ENCODE peak calls at places on chromosome 20, in eight cellular contexts. V is stomach, J is breast epithelium, P is suprapubic skin, E is GM12878, Z is K562, N is HCT116, C is transverse colon. Y is an unnamed sample.

GRCh38 chr20:3550857-3551256 is 80.0 kb downstream of the ATRN start:
- DNase-seq in V (no peak), J (no peak), P (no peak), E (no peak), Z (no peak), N (no peak), C (no peak), Y (no peak)

GRCh38 chr20:46789339-46789984 is 80.0 kb downstream of the SLC2A10 start:
- DNase-seq in V (no peak), J (no peak), P (no peak), E (no peak), Z (no peak), N (no peak), C (no peak), Y (no peak)

GRCh38 chr20:46683068-46683477 is 6.2 kb downstream of the TP53RK start:
- DNase-seq in V (no peak), J (no peak), P (no peak), E (no peak), Z (peak; percentile 25), N (no peak), C (no peak), Y (no peak)

GRCh38 chr20:381581-382290 is 1.2 kb downstream of the TRIB3 start:
- DNase-seq in V (peak; percentile 79), J (peak; percentile 66), P (peak; percentile 87), E (peak; percentile 48), Z (peak; percentile 79), N (peak; percentile 61), C (peak; percentile 87), Y (peak; percentile 83)

GRCh38 chr20:33034115-33034514 is 2.7 kb downstream of the BPIFB6 start:
- DNase-seq in V (no peak), J (no peak), P (no peak), E (no peak), Z (no peak), N (no peak), C (no peak), Y (no peak)

GRCh38 chr20:41142914-41143313 is 5.6 kb downstream of the PLCG1 start:
- DNase-seq in V (no peak), J (no peak), P (no peak), E (no peak), Z (no peak), N (no peak), C (peak; percentile 25), Y (no peak)

GRCh38 chr20:20480126-20480525 is 112.2 kb downstream of the INSM1 start:
- DNase-seq in V (no peak), J (no peak), P (no peak), E (no peak), Z (no peak), N (no peak), C (no peak), Y (no peak)

GRCh38 chr20:19817017-19817416 is 59.0 kb downstream of the RIN2 start:
- DNase-seq in V (no peak), J (no peak), P (no peak), E (no peak), Z (no peak), N (no peak), C (no peak), Y (no peak)

GRCh38 chr20:21505161-21505809 is 8.6 kb downstream of the NKX2-2 start:
- DNase-seq in V (peak; percentile 78), J (peak; percentile 28), P (no peak), E (no peak), Z (peak; percentile 70), N (peak; percentile 28), C (peak; percentile 69), Y (no peak)

GRCh38 chr20:21501184-21501583 is 12.7 kb downstream of the NKX2-2 start:
- DNase-seq in V (no peak), J (no peak), P (no peak), E (no peak), Z (no peak), N (no peak), C (no peak), Y (no peak)

GRCh38 chr20:21505810-21506530 is 7.9 kb downstream of the NKX2-2 start:
- DNase-seq in V (peak; percentile 53), J (no peak), P (no peak), E (no peak), Z (peak; percentile 75), N (peak; percentile 44), C (peak; percentile 45), Y (peak; percentile 81)

GRCh38 chr20:21503345-21503744 is 10.5 kb downstream of the NKX2-2 start:
- DNase-seq in V (no peak), J (no peak), P (no peak), E (peak; percentile 60), Z (no peak), N (no peak), C (no peak), Y (no peak)

GRCh38 chr20:21504323-21504722 is 9.5 kb downstream of the NKX2-2 start:
- DNase-seq in V (no peak), J (no peak), P (no peak), E (no peak), Z (no peak), N (no peak), C (no peak), Y (no peak)
- TF ChIP-seq POLR2AphosphoS5 in V (no peak), J (no peak), P (no peak), E (no peak), Z (no peak), N (no peak), C (no peak), Y (no peak)

DNA sequence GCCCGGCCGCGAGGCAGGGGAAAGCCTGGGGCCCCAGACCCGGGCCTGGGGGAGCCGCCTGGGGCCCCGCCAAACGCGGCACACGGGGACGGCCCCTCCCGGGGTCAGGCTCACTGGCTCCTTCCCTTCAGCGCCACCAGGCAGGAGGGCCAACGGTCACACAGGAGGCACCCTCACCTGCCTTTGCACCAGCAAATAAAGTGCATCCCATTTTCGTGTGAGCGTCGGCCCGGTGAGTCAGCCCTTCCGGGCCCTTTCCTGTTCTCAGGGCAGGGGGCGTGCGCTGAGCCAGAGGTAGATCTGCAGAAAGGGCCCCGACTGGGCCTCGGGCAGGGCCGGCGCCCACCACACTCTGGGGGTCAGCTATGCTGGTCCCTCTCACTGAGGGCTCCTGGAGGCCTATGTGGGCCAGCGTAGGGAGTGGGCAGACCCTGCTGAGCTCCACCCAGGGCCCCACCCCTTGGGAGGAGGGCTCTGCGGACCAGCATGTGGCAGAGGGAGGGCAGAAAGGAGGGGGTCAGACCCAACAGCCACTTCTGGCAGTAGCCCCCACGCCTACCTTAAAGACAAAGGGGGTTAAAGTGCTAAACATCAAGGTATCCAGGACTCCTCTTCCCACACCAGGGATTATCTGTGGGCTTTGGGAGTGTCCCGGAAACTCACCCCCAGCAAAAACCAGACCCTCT is 931 bp upstream of the UCKL1 start:
- DNase-seq in V (peak; percentile 71), J (peak; percentile 74), P (peak; percentile 84), E (no peak), Z (peak; percentile 86), N (peak; percentile 73), C (peak; percentile 87), Y (peak; percentile 76)
- TF ChIP-seq POLR2A in V (no peak), J (no peak), P (no peak), E (peak; percentile 58), Z (peak; percentile 83), N (no peak), C (peak; percentile 78), Y (no peak)

DNA sequence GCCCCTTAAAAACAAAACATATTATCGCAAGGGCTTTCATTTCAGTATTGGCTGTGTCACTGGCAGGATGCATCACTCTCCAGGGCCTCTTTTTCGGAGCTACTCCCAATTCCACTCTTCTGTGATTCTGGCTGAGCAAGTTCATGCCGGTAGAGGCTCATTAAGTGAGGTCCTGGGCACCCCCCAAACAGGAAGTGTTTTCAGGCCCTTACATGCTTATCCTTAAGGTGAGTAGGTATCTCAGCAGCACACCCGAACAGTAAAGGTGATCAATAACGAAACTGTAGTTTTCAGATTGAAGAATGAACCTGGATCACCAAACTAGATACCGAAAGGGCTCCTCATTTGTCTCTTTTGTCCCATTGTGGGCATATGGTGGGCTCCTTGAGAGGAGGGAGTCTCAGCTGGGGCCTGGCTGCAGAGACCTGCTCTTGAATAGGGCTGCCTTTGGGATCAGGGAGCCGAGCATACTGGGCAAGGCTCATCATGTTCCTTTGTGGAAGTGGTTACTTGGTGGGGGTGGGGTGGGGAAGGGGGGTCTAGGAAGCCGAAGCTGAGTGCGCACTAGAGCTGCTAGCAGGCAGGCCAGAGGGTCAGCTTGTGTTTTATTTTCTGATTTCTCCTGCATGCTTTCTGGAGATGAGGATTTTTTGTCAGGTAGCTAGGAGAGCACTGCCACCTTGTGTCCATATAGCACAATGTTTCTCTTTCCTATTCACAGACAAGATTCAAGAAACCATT is 65.2 kb downstream of the CDS2 start:
- DNase-seq in V (peak; percentile 34), J (no peak), P (no peak), E (peak; percentile 61), Z (peak; percentile 59), N (peak; percentile 51), C (peak; percentile 31), Y (peak; percentile 37)
- TF ChIP-seq POLR2AphosphoS5 in V (peak; percentile 56), J (no peak), P (no peak), E (no peak), Z (no peak), N (no peak), C (no peak), Y (no peak)

DNA sequence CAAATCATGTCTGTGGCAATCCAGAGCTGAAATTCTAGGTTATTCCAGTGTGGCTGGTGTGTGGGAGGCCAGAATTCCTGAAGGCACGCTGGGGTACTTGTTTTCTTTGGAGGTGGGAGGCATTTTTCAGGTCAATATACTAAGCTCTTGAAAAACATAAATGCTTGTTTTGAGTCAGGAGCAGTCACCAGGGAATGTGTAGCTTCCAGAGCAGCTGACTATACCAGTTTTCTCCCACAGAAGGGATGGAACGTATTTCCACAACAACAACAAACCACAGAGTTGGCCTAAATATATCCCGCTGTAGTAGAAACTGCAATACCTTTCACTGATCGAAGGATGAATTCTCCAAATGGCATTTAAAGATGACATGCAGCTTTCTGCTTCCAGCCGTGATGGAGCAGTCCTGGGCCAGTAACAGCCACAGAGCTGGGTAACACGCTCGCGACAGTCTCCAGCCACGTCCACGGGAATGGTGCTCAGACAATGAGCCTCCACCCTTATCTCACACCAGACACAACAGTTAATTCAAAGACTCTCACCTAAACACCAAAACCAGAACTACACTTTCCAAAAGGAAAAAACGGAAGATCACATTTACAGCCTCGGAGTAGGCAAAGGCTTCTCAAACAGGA is 23.2 kb downstream of the CHRNA4 start:
- DNase-seq in V (no peak), J (no peak), P (no peak), E (no peak), Z (no peak), N (no peak), C (no peak), Y (no peak)
- TF ChIP-seq POLR2A in V (no peak), J (no peak), P (no peak), E (no peak), Z (no peak), N (no peak), C (no peak), Y (no peak)

GRCh38 chr20:58892126-58892931 is 39.8 kb downstream of the GNAS start:
- DNase-seq in V (peak; percentile 67), J (peak; percentile 67), P (peak; percentile 88), E (no peak), Z (peak; percentile 85), N (no peak), C (peak; percentile 80), Y (peak; percentile 70)
- TF ChIP-seq POLR2AphosphoS5 in V (no peak), J (no peak), P (no peak), E (peak; percentile 84), Z (peak; percentile 35), N (peak; percentile 15), C (peak; percentile 19), Y (peak; percentile 49)

GRCh38 chr20:5000263-5001173 is 792 bp downstream of the SLC23A2 start:
- DNase-seq in V (peak; percentile 26), J (peak; percentile 39), P (peak; percentile 70), E (no peak), Z (peak; percentile 21), N (no peak), C (peak; percentile 39), Y (peak; percentile 42)
- TF ChIP-seq POLR2A in V (no peak), J (no peak), P (no peak), E (no peak), Z (no peak), N (no peak), C (no peak), Y (no peak)

Y was measured in GM12892.